ENCODE peak calls at places on chromosomes 4 and X, in five cellular contexts. One of them, this sample, is unnamed.

GRCh38 chr4:75916091-75916661 is 13.9 kb upstream of the PPEF2 start:
- DNase-seq in HepG2: peak; percentile 25
- DNase-seq in K562: peak; percentile 55
- DNase-seq in endothelial cell of umbilical vein: peak; percentile 73
- DNase-seq in A549: peak; percentile 47
- DNase-seq in this sample: peak; percentile 55

GRCh38 chr4:176810481-176811249 is 17.9 kb upstream of the VEGFC start:
- DNase-seq in endothelial cell of umbilical vein: peak; percentile 73
- DNase-seq in A549: no peak
- DNase-seq in HepG2: no peak
- DNase-seq in K562: no peak
- DNase-seq in this sample: no peak

GRCh38 chr4:22237155-22237751 is 278.6 kb downstream of the ADGRA3 start:
- DNase-seq in HepG2: peak; percentile 15
- DNase-seq in endothelial cell of umbilical vein: no peak
- DNase-seq in A549: no peak
- DNase-seq in K562: no peak
- DNase-seq in this sample: peak; percentile 51

GRCh38 chrX:48541140-48541814 is 1.8 kb downstream of the TBC1D25 start:
- DNase-seq in K562: no peak
- DNase-seq in A549: no peak
- DNase-seq in HepG2: no peak
- DNase-seq in endothelial cell of umbilical vein: no peak
- DNase-seq in this sample: no peak

GRCh38 chrX:24659106-24659505 is 12.0 kb upstream of the PCYT1B start:
- DNase-seq in endothelial cell of umbilical vein: no peak
- DNase-seq in A549: no peak
- DNase-seq in K562: no peak
- DNase-seq in HepG2: no peak
- DNase-seq in this sample: no peak

GRCh38 chr4:71584654-71585053 is 199.2 kb downstream of the GC start:
- DNase-seq in endothelial cell of umbilical vein: no peak
- DNase-seq in HepG2: no peak
- DNase-seq in A549: no peak
- DNase-seq in K562: no peak
- DNase-seq in this sample: no peak

GRCh38 chr4:66032571-66032970 is 362.3 kb upstream of the EPHA5 start:
- DNase-seq in HepG2: no peak
- DNase-seq in K562: no peak
- DNase-seq in A549: no peak
- DNase-seq in endothelial cell of umbilical vein: no peak
- DNase-seq in this sample: no peak

GRCh38 chr4:76697129-76697803 is 200.7 kb downstream of the SOWAHB start:
- DNase-seq in endothelial cell of umbilical vein: no peak
- DNase-seq in K562: no peak
- DNase-seq in HepG2: no peak
- DNase-seq in A549: no peak
- DNase-seq in this sample: no peak

GRCh38 chr4:35525192-35525978 is 718.9 kb downstream of the ARAP2 start:
- DNase-seq in endothelial cell of umbilical vein: no peak
- DNase-seq in K562: no peak
- DNase-seq in A549: no peak
- DNase-seq in HepG2: no peak
- DNase-seq in this sample: no peak

GRCh38 chr4:73067971-73068394 is 1.5 kb downstream of the COX18 start:
- DNase-seq in A549: no peak
- DNase-seq in HepG2: no peak
- DNase-seq in endothelial cell of umbilical vein: no peak
- DNase-seq in K562: no peak
- DNase-seq in this sample: peak; percentile 28

GRCh38 chr4:73070072-73070385 is 513 bp upstream of the COX18 start:
- DNase-seq in HepG2: no peak
- DNase-seq in A549: no peak
- DNase-seq in K562: no peak
- DNase-seq in endothelial cell of umbilical vein: no peak
- DNase-seq in this sample: no peak

GRCh38 chr4:73069338-73070071 is at the start of gene COX18:
- DNase-seq in endothelial cell of umbilical vein: peak; percentile 99
- DNase-seq in HepG2: peak; percentile 95
- DNase-seq in A549: peak; percentile 72
- DNase-seq in K562: peak; percentile 93
- DNase-seq in this sample: peak; percentile 98

GRCh38 chr4:73066928-73067327 is 2.6 kb downstream of the COX18 start:
- DNase-seq in K562: no peak
- DNase-seq in A549: no peak
- DNase-seq in endothelial cell of umbilical vein: no peak
- DNase-seq in HepG2: no peak
- DNase-seq in this sample: no peak

DNA sequence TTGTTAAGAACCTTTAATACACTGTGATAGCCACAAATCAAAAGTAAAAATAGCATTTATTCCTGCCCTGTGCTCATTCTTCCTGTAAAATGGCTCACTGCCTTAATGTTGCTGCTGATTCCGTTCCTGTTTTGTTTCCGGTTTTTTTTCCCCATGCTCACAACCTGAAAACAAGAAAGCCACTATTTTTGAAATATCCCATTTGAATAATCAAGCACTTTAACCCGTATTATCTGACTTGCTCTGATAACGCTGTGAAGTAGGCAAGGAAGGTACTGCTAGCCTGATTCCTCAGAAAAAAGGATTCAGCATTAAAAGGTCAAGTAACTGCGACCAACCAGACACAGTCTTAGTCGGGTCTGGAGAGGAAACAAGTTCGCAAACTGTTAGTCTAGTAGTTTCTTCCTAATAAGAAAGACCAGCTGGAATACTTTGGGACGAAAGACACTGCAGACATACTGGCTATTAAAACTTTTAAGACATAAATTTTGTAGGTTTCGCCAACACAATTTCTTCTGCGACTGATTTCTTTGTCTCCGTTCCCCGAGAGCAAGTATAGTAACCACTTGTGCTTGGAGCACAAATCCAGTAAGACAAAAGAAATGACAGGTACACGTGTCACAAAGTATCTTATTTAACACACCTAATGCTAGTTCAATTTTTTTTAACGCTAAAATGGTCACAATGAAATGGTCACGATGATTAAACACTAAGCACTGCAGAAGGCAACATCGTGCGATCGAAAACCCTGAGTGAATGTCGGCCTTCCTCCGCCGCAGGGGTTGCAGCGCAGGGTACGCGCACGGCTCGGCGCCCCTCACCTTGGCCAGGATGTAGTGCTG is 799 bp downstream of the COX18 start:
- DNase-seq in endothelial cell of umbilical vein: peak; percentile 78
- DNase-seq in HepG2: peak; percentile 32
- DNase-seq in K562: peak; percentile 27
- DNase-seq in A549: no peak
- DNase-seq in this sample: peak; percentile 64
- TF ChIP-seq POLR2A in endothelial cell of umbilical vein: no peak
- TF ChIP-seq POLR2A in HepG2: no peak
- TF ChIP-seq POLR2A in K562: no peak
- TF ChIP-seq POLR2A in A549: no peak
- TF ChIP-seq POLR2A in this sample: no peak

GRCh38 chr4:99809326-99809725 is 7.3 kb upstream of the DAPP1 start:
- DNase-seq in HepG2: no peak
- DNase-seq in endothelial cell of umbilical vein: no peak
- DNase-seq in K562: no peak
- DNase-seq in A549: no peak
- DNase-seq in this sample: no peak
- TF ChIP-seq MYC in HepG2: no peak
- TF ChIP-seq MYC in endothelial cell of umbilical vein: no peak
- TF ChIP-seq MYC in K562: no peak
- TF ChIP-seq MYC in A549: no peak
- TF ChIP-seq MYC in this sample: no peak

GRCh38 chrX:101550825-101551767 is 749 bp downstream of the ARMCX1 start:
- DNase-seq in A549: no peak
- DNase-seq in HepG2: no peak
- DNase-seq in endothelial cell of umbilical vein: peak; percentile 60
- DNase-seq in K562: peak; percentile 18
- DNase-seq in this sample: no peak

GRCh38 chrX:101552714-101553113 is 2.4 kb downstream of the ARMCX1 start:
- DNase-seq in HepG2: no peak
- DNase-seq in A549: no peak
- DNase-seq in endothelial cell of umbilical vein: no peak
- DNase-seq in K562: no peak
- DNase-seq in this sample: no peak

DNA sequence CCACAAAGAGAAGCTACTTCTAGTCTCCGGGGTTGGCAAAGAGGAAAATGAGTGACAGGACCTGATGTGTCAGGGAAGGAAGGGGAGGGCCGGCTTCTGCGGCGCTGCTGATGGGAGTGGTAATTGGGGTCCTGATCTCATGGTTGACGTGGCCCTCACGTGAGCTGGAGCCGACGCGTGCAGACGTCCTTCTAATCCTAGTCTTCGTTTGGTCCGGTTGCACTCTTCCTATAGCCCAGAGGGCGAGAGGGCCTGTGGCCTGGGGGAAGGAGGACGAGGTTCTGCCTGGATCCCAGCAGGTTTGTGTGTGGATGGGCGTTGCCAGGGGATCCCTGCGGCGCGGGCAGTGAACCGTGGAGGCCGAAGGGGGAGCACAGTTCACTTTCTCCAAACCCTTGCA is at the start of gene ARMCX1:
- DNase-seq in K562: no peak
- DNase-seq in A549: no peak
- DNase-seq in HepG2: no peak
- DNase-seq in endothelial cell of umbilical vein: peak; percentile 87
- DNase-seq in this sample: peak; percentile 1
- TF ChIP-seq POLR2A in K562: no peak
- TF ChIP-seq POLR2A in A549: no peak
- TF ChIP-seq POLR2A in HepG2: no peak
- TF ChIP-seq POLR2A in endothelial cell of umbilical vein: peak; percentile 91
- TF ChIP-seq POLR2A in this sample: no peak

GRCh38 chr4:143358923-143359694 is 22.4 kb downstream of the GAB1 start:
- DNase-seq in A549: no peak
- DNase-seq in HepG2: no peak
- DNase-seq in endothelial cell of umbilical vein: peak; percentile 96
- DNase-seq in K562: no peak
- DNase-seq in this sample: peak; percentile 48
- TF ChIP-seq MYC in A549: no peak
- TF ChIP-seq MYC in HepG2: no peak
- TF ChIP-seq MYC in endothelial cell of umbilical vein: no peak
- TF ChIP-seq MYC in K562: no peak
- TF ChIP-seq MYC in this sample: no peak